ENCODE peak calls at places on chromosomes 11 and 22, in six cellular contexts. J is stimulated activated CD8-positive, alpha-beta memory T cell treated with anti-CD3 and anti-CD28 coated beads, Interleukin-4, amount 100 ng/mL, for 48 hours; P is astrocyte of the cerebellum; U is tibial artery; K is NCI-H1436; Q is stimulated activated CD4-positive, alpha-beta T cell treated with anti-CD3 and anti-CD28 coated beads, Interleukin-2, amount 100 ng/mL, for 48 hours. E is an unnamed sample.

GRCh38 chr11:47243454-47243853 is 5.2 kb downstream of the ACP2 start:
- DNase-seq in P (no peak), Q (no peak), J (no peak), K (no peak), U (no peak), E (no peak)

GRCh38 chr11:69076129-69076791 is 27.5 kb downstream of the TPCN2 start:
- DNase-seq in J (no peak), Q (no peak), K (no peak), P (peak), U (no peak), E (no peak)

GRCh38 chr11:95586155-95586554 is 203.4 kb downstream of the FAM76B start:
- DNase-seq in P (no peak), U (no peak), K (no peak), J (no peak), Q (no peak), E (no peak)

GRCh38 chr22:38754247-38755154 is 1.3 kb downstream of the SUN2 start:
- DNase-seq in K (no peak), J (peak), Q (no peak), P (peak), U (peak), E (peak)

GRCh38 chr22:23564276-23564675 is 15.8 kb downstream of the IGLL1 start:
- DNase-seq in Q (no peak), P (no peak), K (no peak), J (no peak), U (no peak), E (no peak)

GRCh38 chr11:61971177-61972111 is 4.0 kb upstream of the FTH1 start:
- DNase-seq in U (peak), P (peak), K (peak), J (peak), Q (no peak), E (peak)

GRCh38 chr22:30868663-30869385 is 99.8 kb downstream of the MORC2 start:
- DNase-seq in J (no peak), P (no peak), Q (no peak), U (peak), K (no peak), E (no peak)

GRCh38 chr11:19558189-19558986 is 154.2 kb upstream of the NAV2 start:
- DNase-seq in K (no peak), J (no peak), Q (no peak), U (no peak), P (no peak), E (no peak)

GRCh38 chr11:96000064-96000463 is 76.2 kb upstream of the MTMR2 start:
- DNase-seq in K (no peak), U (no peak), J (no peak), Q (no peak), P (no peak), E (no peak)

GRCh38 chr11:114244995-114245394 is 51.2 kb upstream of the NNMT start:
- DNase-seq in U (no peak), K (no peak), P (no peak), J (no peak), Q (no peak), E (no peak)

GRCh38 chr11:124518900-124519541 is 24.4 kb downstream of the OR8B12 start:
- DNase-seq in J (no peak), U (no peak), Q (no peak), P (no peak), K (no peak), E (no peak)

GRCh38 chr11:84438565-84438964 is 1152.4 kb upstream of the CCDC90B start:
- DNase-seq in Q (no peak), K (no peak), P (no peak), U (no peak), J (no peak), E (no peak)

GRCh38 chr22:37525073-37525745 is 6.0 kb upstream of the CARD10 start:
- DNase-seq in U (no peak), P (no peak), K (no peak), Q (no peak), J (peak), E (no peak)

GRCh38 chr22:45686004-45686403 is 14.4 kb downstream of the ATXN10 start:
- DNase-seq in Q (no peak), J (no peak), P (no peak), K (no peak), U (no peak), E (no peak)

GRCh38 chr11:14454861-14455632 is 44.6 kb downstream of the COPB1 start:
- DNase-seq in P (peak), Q (no peak), U (no peak), J (no peak), K (no peak), E (no peak)

GRCh38 chr11:209275-210121 is 2.0 kb downstream of the RIC8A start:
- DNase-seq in U (no peak), J (peak), K (no peak), Q (no peak), P (no peak), E (no peak)

GRCh38 chr22:26383968-26384576 is 45.0 kb upstream of the ASPHD2 start:
- DNase-seq in P (no peak), J (no peak), Q (no peak), K (no peak), U (no peak), E (no peak)

GRCh38 chr22:30224161-30224857 is 22.2 kb downstream of the LIF start:
- DNase-seq in P (no peak), K (no peak), J (no peak), Q (no peak), U (no peak), E (no peak)

GRCh38 chr11:46345131-46345597 is 2.1 kb upstream of the DGKZ start:
- DNase-seq in P (no peak), Q (no peak), K (no peak), U (peak), J (peak), E (peak)

GRCh38 chr11:74672332-74672955 is 58.8 kb downstream of the CHRDL2 start:
- DNase-seq in U (no peak), J (peak), P (no peak), K (no peak), Q (no peak), E (no peak)

GRCh38 chr22:45969801-45970464 is 7.0 kb downstream of the WNT7B start:
- DNase-seq in P (no peak), K (no peak), Q (no peak), U (no peak), J (no peak), E (no peak)

GRCh38 chr11:12157241-12157661 is 46.9 kb downstream of the MICAL2 start:
- DNase-seq in J (peak), K (no peak), U (no peak), Q (no peak), P (peak), E (no peak)

GRCh38 chr22:38218661-38219331 is 17.0 kb downstream of the MAFF start:
- DNase-seq in K (no peak), Q (peak), U (peak), J (peak), P (peak), E (peak)

GRCh38 chr11:121553367-121553766 is 100.6 kb upstream of the SORL1-AS1 start:
- DNase-seq in Q (no peak), P (no peak), K (no peak), U (no peak), J (no peak), E (no peak)

GRCh38 chr11:118605116-118605867 is 2.1 kb upstream of the PHLDB1 start:
- DNase-seq in J (peak), U (peak), P (peak), Q (no peak), K (no peak), E (no peak)

GRCh38 chr11:17382046-17382728 is 6.3 kb downstream of the KCNJ11 start:
- DNase-seq in P (no peak), J (no peak), K (no peak), Q (no peak), U (no peak), E (no peak)

GRCh38 chr11:65215441-65216076 is 33.8 kb downstream of the CAPN1 start:
- DNase-seq in P (no peak), Q (peak), J (peak), K (no peak), U (no peak), E (no peak)

GRCh38 chr11:131999955-132000354 is 629.5 kb downstream of the NTM start:
- DNase-seq in K (no peak), P (no peak), Q (no peak), J (no peak), U (no peak), E (no peak)

GRCh38 chr22:25970996-25971811 is 198.1 kb upstream of the SEZ6L start:
- DNase-seq in P (no peak), J (no peak), Q (no peak), K (no peak), U (no peak), E (no peak)

GRCh38 chr11:67248653-67249052 is 17.6 kb upstream of the GRK2 start:
- DNase-seq in K (no peak), J (no peak), Q (no peak), U (no peak), P (no peak), E (peak)

GRCh38 chr11:43644626-43645299 is 35.8 kb upstream of the HSD17B12 start:
- DNase-seq in P (no peak), J (no peak), Q (no peak), K (no peak), U (no peak), E (no peak)

GRCh38 chr11:123707606-123708205 is 33.8 kb downstream of the ZNF202 start:
- DNase-seq in P (peak), U (no peak), J (peak), Q (peak), K (peak), E (no peak)

GRCh38 chr22:25510926-25511325 is 53.5 kb upstream of the GRK3 start:
- DNase-seq in P (no peak), K (no peak), J (no peak), U (no peak), Q (no peak), E (no peak)

GRCh38 chr11:73024646-73025045 is 117.5 kb downstream of the FCHSD2 start:
- DNase-seq in K (no peak), P (no peak), Q (no peak), U (no peak), J (no peak), E (no peak)

E was measured in epithelial cell of prostate.